ENCODE peak calls at places on chromosome 7, in five cellular contexts. U is NCI-H460, B is T-helper 1 cell, Y is sigmoid colon, N is Peyer's patch. K is an unnamed sample.

GRCh38 chr7:20280475-20281351 is 50.0 kb upstream of the ITGB8 start:
- DNase-seq in U (no peak), B (no peak), N (no peak), Y (no peak), K (no peak)

GRCh38 chr7:148701414-148701813 is 2.7 kb downstream of the CUL1 start:
- DNase-seq in U (no peak), Y (no peak), N (no peak), B (no peak), K (no peak)

GRCh38 chr7:94436018-94436604 is 41.4 kb downstream of the COL1A2 start:
- DNase-seq in Y (peak; percentile 86), B (peak; percentile 16), N (no peak), U (peak; percentile 70), K (peak; percentile 41)

GRCh38 chr7:30894866-30895408 is 16.7 kb upstream of the AQP1 start:
- DNase-seq in N (no peak), Y (no peak), B (no peak), U (no peak), K (no peak)

GRCh38 chr7:129769866-129770808 is 158.6 kb downstream of the NRF1 start:
- DNase-seq in N (peak; percentile 36), U (no peak), Y (no peak), B (no peak), K (no peak)

GRCh38 chr7:115299379-115300038 is 377.6 kb downstream of the MDFIC start:
- DNase-seq in B (no peak), N (no peak), Y (no peak), U (no peak), K (no peak)

GRCh38 chr7:128030999-128031681 is at the start of gene LRRC4:
- DNase-seq in N (peak; percentile 76), Y (no peak), U (no peak), B (no peak), K (peak; percentile 65)

GRCh38 chr7:69827140-69827919 is 229.1 kb downstream of the AUTS2 start:
- DNase-seq in U (no peak), Y (no peak), N (no peak), B (no peak), K (no peak)

GRCh38 chr7:42359946-42360345 is 122.9 kb upstream of the GLI3 start:
- DNase-seq in U (no peak), Y (no peak), N (no peak), B (no peak), K (no peak)

GRCh38 chr7:40586197-40586596 is 451.4 kb downstream of the SUGCT start:
- DNase-seq in B (no peak), Y (no peak), U (no peak), N (no peak), K (no peak)

GRCh38 chr7:37336259-37336658 is 112.4 kb downstream of the ELMO1 start:
- DNase-seq in Y (no peak), B (no peak), U (no peak), N (no peak), K (no peak)

GRCh38 chr7:135976312-135977019 is 693 bp downstream of the MTPN start:
- DNase-seq in Y (no peak), N (no peak), U (no peak), B (peak; percentile 35), K (peak; percentile 38)

GRCh38 chr7:91126762-91127161 is 137.5 kb upstream of the FZD1 start:
- DNase-seq in U (no peak), B (no peak), N (no peak), Y (no peak), K (no peak)

GRCh38 chr7:130490888-130491771 is 755 bp upstream of the MEST start:
- DNase-seq in Y (peak; percentile 78), B (peak; percentile 5), U (no peak), N (peak; percentile 61), K (no peak)

GRCh38 chr7:135328526-135328925 is 94.9 kb downstream of the STRA8 start:
- DNase-seq in U (no peak), B (no peak), Y (no peak), N (no peak), K (no peak)

GRCh38 chr7:79458796-79459195 is 5.3 kb upstream of the MAGI2 start:
- DNase-seq in N (no peak), U (no peak), B (no peak), Y (no peak), K (no peak)

GRCh38 chr7:156219307-156220077 is 407.2 kb upstream of the SHH start:
- DNase-seq in N (no peak), U (no peak), Y (no peak), B (no peak), K (no peak)

GRCh38 chr7:156064921-156065386 is 252.7 kb upstream of the SHH start:
- DNase-seq in Y (peak; percentile 1), U (no peak), N (no peak), B (no peak), K (no peak)

GRCh38 chr7:157744786-157745601 is 408.2 kb downstream of the DNAJB6 start:
- DNase-seq in U (no peak), N (no peak), Y (no peak), B (no peak), K (no peak)

GRCh38 chr7:24936121-24936824 is 43.7 kb downstream of the OSBPL3 start:
- DNase-seq in Y (no peak), B (no peak), U (no peak), N (no peak), K (no peak)

GRCh38 chr7:28015169-28015568 is 165.4 kb downstream of the JAZF1 start:
- DNase-seq in N (no peak), B (no peak), U (no peak), Y (no peak), K (no peak)

GRCh38 chr7:81676813-81677212 is 93.0 kb downstream of the HGF start:
- DNase-seq in Y (no peak), U (no peak), N (no peak), B (no peak), K (no peak)

K was measured in left colon.